ENCODE peak calls at places on chromosomes 7 and 10, in ten cellular contexts. J, S, C, P, H, V, N, F, E and R are unnamed samples.
A peak's percentile ranks its signal among the peaks of the same experiment; 100 is the strongest.

GRCh38 chr7:22361320-22361719 is 4.4 kb upstream of the RAPGEF5 start:
- DNase-seq in S (no peak), J (no peak), N (no peak), E (no peak), P (no peak), C (no peak), H (no peak), V (no peak), F (no peak), R (no peak)

GRCh38 chr7:135929249-135929648 is 47.9 kb downstream of the MTPN start:
- DNase-seq in E (no peak), V (no peak), S (no peak), C (no peak), J (no peak), N (no peak), P (no peak), F (no peak), H (no peak), R (no peak)

GRCh38 chr7:82185443-82185842 is 258.1 kb downstream of the CACNA2D1 start:
- DNase-seq in C (no peak), J (no peak), H (no peak), F (no peak), P (no peak), V (no peak), S (no peak), N (no peak), E (no peak), R (no peak)

GRCh38 chr7:129434172-129434845 is at the start of gene STRIP2:
- DNase-seq in J (peak; percentile 90), S (peak; percentile 83), F (peak; percentile 72), C (peak; percentile 86), E (peak; percentile 83), H (peak; percentile 37), N (peak; percentile 99), V (peak; percentile 79), P (peak; percentile 55), R (peak; percentile 82)

GRCh38 chr7:2644514-2645273 is 12.9 kb downstream of the TTYH3 start:
- DNase-seq in H (no peak), S (no peak), C (no peak), E (no peak), F (no peak), N (peak; percentile 57), V (no peak), J (no peak), P (no peak), R (no peak)

GRCh38 chr7:31027161-31027965 is 24.7 kb upstream of the ADCYAP1R1 start:
- DNase-seq in F (no peak), E (no peak), C (no peak), S (no peak), P (peak; percentile 10), H (no peak), N (peak; percentile 85), J (no peak), V (peak; percentile 39), R (no peak)

GRCh38 chr7:123143206-123143605 is 56.6 kb downstream of the SLC13A1 start:
- DNase-seq in S (no peak), H (no peak), N (no peak), E (no peak), J (no peak), F (no peak), P (no peak), V (no peak), C (no peak), R (no peak)

GRCh38 chr7:94412762-94413322 is 18.1 kb downstream of the COL1A2 start:
- DNase-seq in V (no peak), J (no peak), S (no peak), C (no peak), H (no peak), E (no peak), N (no peak), F (no peak), P (peak; percentile 69), R (no peak)

GRCh38 chr7:10734595-10734994 is 239.1 kb upstream of the PHF14 start:
- DNase-seq in C (no peak), S (no peak), F (no peak), P (no peak), H (no peak), J (no peak), E (no peak), V (no peak), N (no peak), R (no peak)

GRCh38 chr7:112112822-112113255 is 93.4 kb downstream of the DOCK4 start:
- DNase-seq in V (no peak), E (no peak), N (no peak), F (no peak), J (no peak), C (no peak), S (no peak), P (peak; percentile 89), H (no peak), R (no peak)

GRCh38 chr7:117993377-117994003 is 120.2 kb upstream of the CTTNBP2 start:
- DNase-seq in H (no peak), N (peak; percentile 93), P (peak; percentile 30), S (peak; percentile 3), C (no peak), J (no peak), E (peak; percentile 2), V (no peak), F (no peak), R (peak; percentile 65)

GRCh38 chr7:142626420-142627035 is 122.7 kb upstream of the PRSS1 start:
- DNase-seq in F (no peak), C (peak; percentile 49), P (peak; percentile 41), S (no peak), V (no peak), E (no peak), J (peak; percentile 43), N (peak; percentile 95), H (no peak), R (peak; percentile 60)

GRCh38 chr7:149171894-149172533 is 23.3 kb upstream of the ZNF282 start:
- DNase-seq in V (no peak), C (no peak), E (no peak), F (peak; percentile 79), S (no peak), N (no peak), J (no peak), P (peak; percentile 32), H (no peak), R (peak; percentile 87)

GRCh38 chr10:79285315-79286185 is 61.7 kb upstream of the PPIF start:
- DNase-seq in F (no peak), H (no peak), V (no peak), J (no peak), S (no peak), C (no peak), N (no peak), P (no peak), E (no peak), R (no peak)

GRCh38 chr7:13992621-13992982 is 3.1 kb upstream of the ETV1 start:
- DNase-seq in P (no peak), E (no peak), F (no peak), C (no peak), N (no peak), J (no peak), S (no peak), H (no peak), V (no peak), R (no peak)

GRCh38 chr7:8068892-8069686 is 100.5 kb downstream of the GLCCI1 start:
- DNase-seq in J (no peak), H (no peak), N (peak; percentile 49), V (no peak), E (no peak), F (no peak), C (no peak), P (no peak), S (no peak), R (no peak)